ENCODE peak calls at places on chromosomes 16 and 17, in five cellular contexts. X, I, V, Z and N are unnamed samples.

GRCh38 chr16:2955779-2956565 is 8.1 kb upstream of the KREMEN2 start:
- DNase-seq in X (no peak), I (no peak), V (no peak), Z (no peak), N (no peak)

GRCh38 chr16:1744338-1744840 is 27.0 kb downstream of the NME3 start:
- DNase-seq in X (no peak), I (no peak), V (no peak), Z (no peak), N (no peak)

GRCh38 chr16:65102326-65102725 is 19.5 kb downstream of the CDH11 start:
- DNase-seq in X (no peak), I (no peak), V (no peak), Z (no peak), N (no peak)

GRCh38 chr17:65772989-65773388 is 211.5 kb upstream of the AXIN2 start:
- DNase-seq in X (no peak), I (no peak), V (no peak), Z (no peak), N (no peak)

GRCh38 chr17:77620282-77620681 is 338.2 kb upstream of the TNRC6C start:
- DNase-seq in X (no peak), I (no peak), V (no peak), Z (no peak), N (no peak)

GRCh38 chr16:8798174-8798527 is 512 bp downstream of the PMM2 start:
- DNase-seq in X (no peak), I (no peak), V (no peak), Z (no peak), N (no peak)

GRCh38 chr16:68246121-68246520 is 948 bp downstream of the PLA2G15 start:
- DNase-seq in X (no peak), I (no peak), V (peak), Z (no peak), N (no peak)

GRCh38 chr17:57669671-57670529 is 75.2 kb downstream of the CCDC182 start:
- DNase-seq in X (no peak), I (no peak), V (peak), Z (no peak), N (no peak)

GRCh38 chr17:4584835-4585187 is 482 bp downstream of the SMTNL2 start:
- DNase-seq in X (no peak), I (no peak), V (no peak), Z (no peak), N (no peak)

GRCh38 chr16:54175169-54175551 is 111.4 kb downstream of the IRX3 start:
- DNase-seq in X (no peak), I (no peak), V (no peak), Z (no peak), N (no peak)

GRCh38 chr16:85164838-85165516 is 52.7 kb upstream of the CIBAR2 start:
- DNase-seq in X (no peak), I (no peak), V (peak), Z (no peak), N (no peak)

GRCh38 chr17:75843577-75844529 is at the start of gene UNC13D:
- DNase-seq in X (peak), I (no peak), V (peak), Z (peak), N (no peak)

GRCh38 chr17:50175035-50175788 is 9.4 kb downstream of the SGCA start:
- DNase-seq in X (no peak), I (no peak), V (no peak), Z (no peak), N (no peak)

GRCh38 chr17:81870978-81871386 is at the start of gene ARHGDIA:
- DNase-seq in X (no peak), I (no peak), V (peak), Z (no peak), N (no peak)

GRCh38 chr17:81870155-81870977 is 771 bp downstream of the ARHGDIA start:
- DNase-seq in X (peak), I (no peak), V (peak), Z (peak), N (no peak)

GRCh38 chr17:81868674-81869220 is 2.4 kb downstream of the ARHGDIA start:
- DNase-seq in X (no peak), I (no peak), V (peak), Z (no peak), N (no peak)

GRCh38 chr17:81869221-81870154 is 1.6 kb downstream of the ARHGDIA start:
- DNase-seq in X (peak), I (no peak), V (no peak), Z (no peak), N (peak)

DNA sequence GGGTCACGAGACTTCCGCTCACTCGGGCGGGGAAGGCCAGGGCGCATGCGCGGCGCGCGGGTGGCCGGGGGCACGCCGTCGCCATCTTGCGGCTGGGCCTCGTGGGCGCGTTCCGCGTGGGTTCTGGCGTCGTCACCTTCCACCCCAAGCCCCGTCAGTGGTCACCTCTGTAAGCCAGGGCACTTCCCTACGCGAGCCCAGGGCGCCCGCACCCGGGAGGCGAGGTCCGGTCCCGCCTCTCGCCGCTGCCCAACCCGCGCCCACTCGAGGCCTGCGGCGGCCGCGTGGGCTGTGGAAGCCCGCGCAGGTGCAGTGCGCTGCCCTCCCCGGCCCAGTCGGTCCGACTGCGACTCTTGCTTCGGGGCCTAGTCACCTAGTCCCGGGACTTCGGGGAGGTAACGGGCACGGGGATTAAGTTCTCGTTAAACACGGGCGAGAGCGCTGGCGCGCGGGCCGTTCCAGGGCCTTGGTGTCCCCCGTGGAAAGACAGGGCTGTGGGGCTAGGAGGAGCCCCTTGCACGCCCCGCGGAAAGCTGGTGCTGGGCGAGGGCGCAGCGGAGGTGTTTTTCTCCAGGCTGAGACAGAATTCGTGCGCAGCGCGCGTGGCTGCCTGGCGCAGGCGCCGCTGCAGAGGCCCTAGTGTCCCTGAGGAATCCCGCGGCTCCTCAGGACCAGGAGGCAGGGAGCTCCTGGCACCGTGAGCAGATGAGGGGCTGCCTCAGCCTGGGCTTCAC is 417 bp upstream of the ARHGDIA start:
- DNase-seq in X (peak), I (peak), V (peak), Z (peak), N (peak)
- TF ChIP-seq CTCF in X (peak), I (peak), V (no peak), Z (peak), N (peak)

DNA sequence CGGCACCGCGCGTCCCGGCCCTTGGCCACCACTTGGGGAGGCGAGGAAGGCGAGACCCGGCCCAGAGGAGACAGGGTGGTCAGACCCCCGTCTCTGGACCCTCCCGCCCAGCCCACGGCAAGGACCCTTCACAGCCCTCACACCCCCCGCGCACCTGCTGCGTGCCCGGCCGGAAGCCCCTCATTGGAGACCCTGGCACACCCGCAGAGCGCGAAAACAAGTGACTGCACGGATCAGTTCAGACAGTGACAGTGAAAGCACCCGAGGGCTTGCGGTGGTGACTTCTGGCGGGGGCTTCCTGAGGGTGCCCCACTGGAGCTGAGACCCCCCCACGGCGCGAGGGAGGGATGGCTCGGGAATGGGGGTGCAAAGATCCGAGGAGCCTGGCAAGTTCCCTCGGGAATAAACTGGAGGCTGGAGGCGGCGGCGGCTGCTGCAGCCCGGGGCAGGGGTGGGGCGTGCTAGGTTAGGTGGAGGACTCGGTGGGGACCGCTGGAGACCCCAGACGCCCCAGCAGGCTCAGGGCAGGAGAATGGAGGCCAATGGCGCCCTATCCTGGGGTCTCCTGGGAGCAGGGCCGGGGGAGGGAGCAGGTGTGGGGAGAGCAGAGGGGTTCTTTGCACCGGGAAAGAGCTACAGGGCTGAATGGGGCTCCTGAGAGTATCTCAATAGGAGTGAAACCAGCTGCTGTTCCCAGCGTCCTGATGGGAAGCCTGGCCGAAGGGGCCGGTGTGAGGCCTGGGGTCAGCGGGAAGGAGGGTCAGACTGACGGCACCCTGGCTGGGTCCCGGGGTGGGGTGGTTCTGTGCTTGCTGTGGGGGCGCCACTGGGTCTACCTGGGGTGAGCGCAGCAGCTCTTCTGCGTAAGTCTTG is 824 bp upstream of the FBXL16 start:
- DNase-seq in X (no peak), I (no peak), V (no peak), Z (no peak), N (no peak)
- TF ChIP-seq CTCF in X (no peak), I (no peak), V (no peak), Z (no peak), N (no peak)

DNA sequence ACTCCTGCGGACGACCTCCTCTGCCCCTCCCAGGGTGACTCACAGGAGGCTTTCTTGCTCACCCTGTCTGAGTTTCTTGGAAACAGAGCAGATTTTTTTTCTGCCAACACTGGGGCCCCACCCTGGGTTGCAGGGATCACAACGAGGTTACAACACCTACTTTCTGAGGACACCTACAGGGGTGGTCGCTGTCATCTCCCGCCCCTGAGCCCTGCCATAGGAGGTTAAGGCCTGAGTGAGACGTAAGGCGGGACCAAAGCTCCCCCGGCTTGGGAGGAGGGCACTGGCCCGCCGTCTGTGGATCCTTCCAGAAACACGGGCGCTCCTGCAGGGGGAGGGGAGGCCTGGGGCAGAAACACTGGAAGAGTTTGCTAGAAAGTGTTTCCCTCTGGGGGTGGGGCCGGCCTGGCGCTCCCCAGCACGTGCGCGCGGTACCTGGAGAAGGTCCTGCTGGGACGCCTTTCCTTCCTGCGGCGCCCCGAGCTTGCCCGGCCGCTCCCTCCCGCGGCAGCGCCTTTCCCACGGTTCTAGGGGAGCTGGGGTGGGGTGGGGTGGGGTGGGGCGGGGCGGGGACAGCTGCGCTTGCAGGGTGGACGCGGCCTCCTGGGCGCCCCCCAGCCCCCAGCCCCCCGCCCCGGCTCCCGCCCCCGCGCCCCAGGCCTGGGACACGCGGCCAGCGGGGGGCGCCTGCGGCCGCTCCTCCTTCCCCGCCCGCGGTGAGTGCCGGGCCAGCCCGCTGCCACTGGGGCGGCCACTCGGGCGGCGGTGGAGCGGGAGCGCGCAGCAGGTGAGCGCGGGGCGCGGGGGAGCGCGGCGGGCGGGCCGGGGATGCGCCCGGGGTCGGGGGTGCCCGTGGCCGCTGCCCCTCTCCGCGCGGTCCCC is 20.7 kb upstream of the ADCY7 start:
- DNase-seq in X (peak), I (peak), V (no peak), Z (peak), N (peak)
- TF ChIP-seq CTCF in X (no peak), I (peak), V (no peak), Z (no peak), N (peak)

GRCh38 chr16:57953857-57954256 is 17.1 kb downstream of the CNGB1 start:
- DNase-seq in X (no peak), I (no peak), V (no peak), Z (no peak), N (no peak)

GRCh38 chr16:57956924-57957323 is 14.0 kb downstream of the CNGB1 start:
- DNase-seq in X (no peak), I (no peak), V (no peak), Z (no peak), N (no peak)

GRCh38 chr16:57957396-57958392 is 13.2 kb downstream of the CNGB1 start:
- DNase-seq in X (no peak), I (no peak), V (no peak), Z (no peak), N (no peak)

GRCh38 chr16:57956270-57956808 is 14.6 kb downstream of the CNGB1 start:
- DNase-seq in X (no peak), I (no peak), V (no peak), Z (no peak), N (no peak)

GRCh38 chr16:57955572-57955971 is 15.4 kb downstream of the CNGB1 start:
- DNase-seq in X (no peak), I (no peak), V (peak), Z (no peak), N (no peak)
- TF ChIP-seq CTCF in X (no peak), I (no peak), V (no peak), Z (no peak), N (no peak)

DNA sequence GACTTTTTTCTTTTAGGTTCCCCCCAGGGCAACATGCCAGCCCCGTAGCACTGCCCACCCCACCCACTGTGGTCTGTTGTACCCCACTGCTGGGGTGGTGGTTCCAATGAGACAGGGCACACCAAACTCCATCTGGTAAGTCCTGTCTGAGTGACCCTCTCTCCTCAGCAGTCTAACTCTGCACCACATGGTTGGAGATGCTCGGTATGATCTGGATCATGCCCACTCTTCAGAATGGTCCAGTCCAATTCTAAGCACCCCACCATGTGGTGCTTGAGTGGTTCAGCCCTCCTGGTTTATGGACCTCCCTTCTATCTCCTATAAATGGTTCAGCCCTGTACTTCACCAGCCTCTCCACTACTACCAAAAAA is 5.9 kb downstream of the KDM6B start:
- DNase-seq in X (peak), I (no peak), V (no peak), Z (no peak), N (no peak)
- TF ChIP-seq CTCF in X (no peak), I (no peak), V (no peak), Z (no peak), N (no peak)

GRCh38 chr17:1087381-1088241 is 90.7 kb downstream of the TIMM22 start:
- DNase-seq in X (peak), I (peak), V (peak), Z (no peak), N (peak)
- TF ChIP-seq CTCF in X (no peak), I (no peak), V (no peak), Z (no peak), N (no peak)